ENCODE peak calls at places on chromosome 10, in nine cellular contexts. O is ecto neural progenitor cell; K is cardiac muscle cell; H is T-helper 9 cell; L is BJ; S is non-pigmented ciliary epithelial cell; G is stimulated activated CD4-positive, alpha-beta T cell treated with anti-CD3 and anti-CD28 coated beads, Interleukin-2, amount 100 ng/mL, for 24 hours; A is neural progenitor cell; W is pancreas. J is an unnamed sample.

GRCh38 chr10:133200621-133201031 is 29.4 kb upstream of the UTF1 start:
- DNase-seq in O (no peak), K (no peak), H (no peak), L (no peak), S (no peak), G (no peak), A (no peak), W (no peak), J (no peak)

GRCh38 chr10:123157210-123157609 is 3.0 kb downstream of the BUB3 start:
- DNase-seq in O (no peak), K (no peak), H (no peak), L (no peak), S (peak), G (no peak), A (no peak), W (no peak), J (no peak)

GRCh38 chr10:93593749-93594148 is 7.3 kb downstream of the RBP4 start:
- DNase-seq in O (no peak), K (no peak), H (no peak), L (no peak), S (no peak), G (no peak), A (no peak), W (no peak), J (no peak)

GRCh38 chr10:99661370-99661749 is 2.1 kb downstream of the ENTPD7 start:
- DNase-seq in O (no peak), K (peak), H (no peak), L (peak), S (peak), G (no peak), A (no peak), W (no peak), J (no peak)

GRCh38 chr10:78977761-78978305 is 90.9 kb upstream of the ZMIZ1 start:
- DNase-seq in O (no peak), K (peak), H (no peak), L (peak), S (no peak), G (no peak), A (no peak), W (no peak), J (no peak)

GRCh38 chr10:133091316-133091715 is 3.6 kb downstream of the ADGRA1 start:
- DNase-seq in O (no peak), K (no peak), H (no peak), L (no peak), S (no peak), G (no peak), A (no peak), W (no peak), J (no peak)

GRCh38 chr10:3853547-3853989 is 68.6 kb upstream of the KLF6 start:
- DNase-seq in O (no peak), K (no peak), H (no peak), L (peak), S (no peak), G (no peak), A (no peak), W (no peak), J (no peak)

GRCh38 chr10:14481752-14482151 is 151.0 kb upstream of the FRMD4A start:
- DNase-seq in O (no peak), K (no peak), H (no peak), L (no peak), S (no peak), G (no peak), A (peak), W (no peak), J (no peak)

GRCh38 chr10:17233534-17233933 is 5.5 kb downstream of the VIM start:
- DNase-seq in O (no peak), K (peak), H (no peak), L (no peak), S (no peak), G (no peak), A (no peak), W (no peak), J (no peak)

GRCh38 chr10:113386005-113386404 is 166.8 kb upstream of the HABP2 start:
- DNase-seq in O (no peak), K (peak), H (no peak), L (no peak), S (no peak), G (no peak), A (no peak), W (no peak), J (no peak)

J was measured in T-helper 22 cell.